ENCODE peak calls at places on chromosomes 4 and X, in five cellular contexts. P, O, A, E and U are unnamed samples.

GRCh38 chr4:24024597-24024996 is 134.8 kb upstream of the PPARGC1A start:
- DNase-seq in E (no peak), O (no peak), P (no peak), A (no peak), U (no peak)

GRCh38 chr4:87108142-87108546 is 112.3 kb downstream of the KLHL8 start:
- DNase-seq in P (no peak), O (no peak), A (peak; percentile 90), E (no peak), U (no peak)

GRCh38 chrX:11143931-11144678 is 33.0 kb downstream of the HCCS start:
- DNase-seq in O (peak; percentile 54), E (no peak), A (peak; percentile 81), P (peak; percentile 75), U (peak; percentile 89)

GRCh38 chrX:30283456-30284200 is 25.6 kb downstream of the NR0B1 start:
- DNase-seq in P (no peak), O (no peak), E (no peak), A (peak; percentile 70), U (no peak)

GRCh38 chr4:87093443-87094123 is 126.8 kb downstream of the KLHL8 start:
- DNase-seq in O (peak; percentile 51), E (no peak), P (peak; percentile 69), A (peak; percentile 76), U (peak; percentile 71)

GRCh38 chrX:107565916-107566602 is 62.3 kb upstream of the PRPS1 start:
- DNase-seq in E (no peak), A (peak; percentile 66), P (no peak), O (no peak), U (peak; percentile 24)

GRCh38 chrX:17032351-17032750 is 85.9 kb downstream of the REPS2 start:
- DNase-seq in O (no peak), A (peak; percentile 10), P (no peak), E (no peak), U (no peak)

GRCh38 chrX:14676431-14676830 is 147.1 kb downstream of the GLRA2 start:
- DNase-seq in O (no peak), E (no peak), P (no peak), A (peak; percentile 14), U (no peak)

GRCh38 chrX:7606253-7606652 is 236.7 kb upstream of the VCX start:
- DNase-seq in O (no peak), P (no peak), E (no peak), A (no peak), U (no peak)

GRCh38 chrX:31546130-31546529 is 474.3 kb upstream of the FTHL17 start:
- DNase-seq in A (peak; percentile 84), O (no peak), E (no peak), P (no peak), U (no peak)

GRCh38 chr4:159047478-159048165 is 55.3 kb upstream of the RAPGEF2 start:
- DNase-seq in O (no peak), E (no peak), A (peak; percentile 23), P (no peak), U (no peak)

GRCh38 chrX:46757593-46757992 is 1.3 kb downstream of the SLC9A7 start:
- DNase-seq in E (no peak), A (peak; percentile 57), O (no peak), P (no peak), U (no peak)

GRCh38 chr4:27217261-27217769 is 356.7 kb downstream of the STIM2 start:
- DNase-seq in E (no peak), P (no peak), O (no peak), A (peak; percentile 89), U (no peak)

GRCh38 chrX:41922125-41922521 is 1.2 kb downstream of the CASK start:
- DNase-seq in P (no peak), E (no peak), A (peak; percentile 54), O (no peak), U (no peak)

GRCh38 chr4:87204559-87204958 is 15.9 kb downstream of the KLHL8 start:
- DNase-seq in P (no peak), A (no peak), O (no peak), E (no peak), U (no peak)

GRCh38 chrX:44570524-44570923 is 27.9 kb upstream of the FUNDC1 start:
- DNase-seq in P (no peak), A (peak; percentile 20), O (no peak), E (no peak), U (no peak)